ENCODE peak calls at places on chromosomes 13 and 19, in eight cellular contexts. I is stomach, K is endodermal cell, B is ascending aorta, Y is IMR-90, N is upper lobe of left lung, H is neural progenitor cell, J is heart left ventricle. D is an unnamed sample.

GRCh38 chr19:55720801-55721200 is 17.4 kb downstream of the NLRP9 start:
- DNase-seq in H (no peak), B (no peak), Y (no peak), I (no peak), N (no peak), J (no peak), K (no peak), D (no peak)

GRCh38 chr19:7705387-7706187 is 3.7 kb upstream of the FCER2 start:
- DNase-seq in K (no peak), I (peak; percentile 44), Y (no peak), H (no peak), B (no peak), J (peak; percentile 61), N (no peak), D (peak; percentile 76)

GRCh38 chr13:49443327-49443688 is 556 bp downstream of the CAB39L start:
- DNase-seq in N (no peak), Y (peak; percentile 35), H (peak; percentile 48), I (no peak), K (no peak), J (no peak), B (no peak), D (no peak)

GRCh38 chr13:65787087-65787486 is 1443.0 kb downstream of the PCDH9 start:
- DNase-seq in N (no peak), H (no peak), B (no peak), J (no peak), K (no peak), I (no peak), Y (peak; percentile 27), D (no peak)

GRCh38 chr13:84867246-84867645 is 932.0 kb downstream of the SLITRK6 start:
- DNase-seq in I (no peak), N (no peak), H (no peak), B (no peak), K (no peak), J (no peak), Y (no peak), D (no peak)

GRCh38 chr19:57357406-57357805 is 5.9 kb upstream of the TRAPPC2B start:
- DNase-seq in B (no peak), J (no peak), K (no peak), Y (no peak), N (no peak), I (no peak), H (no peak), D (no peak)

GRCh38 chr19:6674868-6675305 is 4.9 kb upstream of the TNFSF14 start:
- DNase-seq in J (peak; percentile 51), I (peak; percentile 59), K (peak; percentile 87), N (no peak), Y (peak; percentile 21), B (peak; percentile 51), H (peak; percentile 62), D (peak; percentile 76)

GRCh38 chr19:18939922-18940775 is 868 bp downstream of the HOMER3 start:
- DNase-seq in J (peak; percentile 56), I (peak; percentile 37), N (peak; percentile 89), B (no peak), K (peak; percentile 81), Y (peak; percentile 46), H (peak; percentile 90), D (peak; percentile 75)

GRCh38 chr13:48801255-48801654 is 147.5 kb downstream of the CYSLTR2 start:
- DNase-seq in I (no peak), Y (peak; percentile 81), N (no peak), B (no peak), K (no peak), H (no peak), J (no peak), D (no peak)

GRCh38 chr19:39917561-39918182 is 16.8 kb downstream of the FCGBP start:
- DNase-seq in K (peak; percentile 36), B (no peak), Y (no peak), I (peak; percentile 13), N (no peak), J (no peak), H (no peak), D (peak; percentile 37)

GRCh38 chr19:11265785-11266236 is 3.5 kb upstream of the DOCK6 start:
- DNase-seq in I (peak; percentile 91), K (no peak), B (no peak), J (no peak), Y (no peak), H (no peak), N (no peak), D (no peak)

GRCh38 chr13:30907167-30907761 is 1.2 kb downstream of the MEDAG start:
- DNase-seq in I (no peak), N (no peak), K (no peak), Y (peak; percentile 51), B (no peak), J (peak; percentile 52), H (no peak), D (no peak)
- H3K27me3 ChIP-seq in I (peaks cover 23% of the 10 kb centered on the region), N (no peaks in the 10 kb centered on the region), K (peaks cover 61% of the 10 kb centered on the region), Y (peaks cover 2% of the 10 kb centered on the region), B (no peaks in the 10 kb centered on the region), J (no peaks in the 10 kb centered on the region), H (no peaks in the 10 kb centered on the region), D (peaks cover 17% of the 10 kb centered on the region)

GRCh38 chr13:94110011-94110410 is 369.5 kb downstream of the DCT start:
- DNase-seq in J (no peak), K (no peak), B (no peak), H (no peak), N (no peak), I (no peak), Y (peak; percentile 17), D (no peak)

GRCh38 chr13:94115054-94115453 is 364.4 kb downstream of the DCT start:
- DNase-seq in K (no peak), J (no peak), Y (no peak), H (no peak), B (no peak), N (no peak), I (no peak), D (no peak)

GRCh38 chr13:94112227-94112626 is 367.3 kb downstream of the DCT start:
- DNase-seq in K (no peak), N (no peak), H (no peak), B (no peak), J (peak; percentile 24), Y (peak; percentile 98), I (no peak), D (no peak)

GRCh38 chr13:94114166-94114565 is 365.3 kb downstream of the DCT start:
- DNase-seq in I (no peak), N (no peak), K (no peak), B (no peak), Y (no peak), J (no peak), H (no peak), D (no peak)

GRCh38 chr13:94112731-94113130 is 366.8 kb downstream of the DCT start:
- DNase-seq in B (no peak), I (no peak), N (no peak), H (no peak), Y (no peak), K (no peak), J (no peak), D (no peak)
- H3K27ac ChIP-seq in B (no peak overlapping the region), I (no peak overlapping the region), N (no peak overlapping the region), H (no peak overlapping the region), Y (no peak overlapping the region), K (no peak overlapping the region), J (no peak overlapping the region), D (no peak overlapping the region)

GRCh38 chr19:45100797-45101196 is 7.8 kb downstream of the PPP1R37 start:
- DNase-seq in Y (peak; percentile 69), B (no peak), I (no peak), N (no peak), J (no peak), H (no peak), K (peak; percentile 39), D (no peak)
- H3K4me1 ChIP-seq in Y (peaks cover 39% of the 10 kb centered on the region), B (peaks cover 6% of the 10 kb centered on the region), I (peaks cover 100% of the 10 kb centered on the region), N (peaks cover 44% of the 10 kb centered on the region), J (peaks cover 33% of the 10 kb centered on the region), H (peaks cover 36% of the 10 kb centered on the region), K (peaks cover 19% of the 10 kb centered on the region), D (peaks cover 56% of the 10 kb centered on the region)

GRCh38 chr13:110887955-110888333 is 26.9 kb downstream of the ANKRD10 start:
- DNase-seq in J (no peak), K (peak; percentile 62), Y (no peak), I (no peak), N (no peak), B (no peak), H (peak; percentile 37), D (no peak)

GRCh38 chr13:110893571-110893970 is 21.3 kb downstream of the ANKRD10 start:
- DNase-seq in I (no peak), K (no peak), N (no peak), H (no peak), J (no peak), B (no peak), Y (no peak), D (no peak)

GRCh38 chr13:110887242-110887954 is 27.5 kb downstream of the ANKRD10 start:
- DNase-seq in B (no peak), I (no peak), H (no peak), N (no peak), K (peak; percentile 58), Y (peak; percentile 40), J (no peak), D (no peak)

GRCh38 chr13:110888390-110888789 is 26.5 kb downstream of the ANKRD10 start:
- DNase-seq in Y (no peak), I (no peak), H (no peak), K (no peak), N (no peak), B (no peak), J (no peak), D (no peak)

DNA sequence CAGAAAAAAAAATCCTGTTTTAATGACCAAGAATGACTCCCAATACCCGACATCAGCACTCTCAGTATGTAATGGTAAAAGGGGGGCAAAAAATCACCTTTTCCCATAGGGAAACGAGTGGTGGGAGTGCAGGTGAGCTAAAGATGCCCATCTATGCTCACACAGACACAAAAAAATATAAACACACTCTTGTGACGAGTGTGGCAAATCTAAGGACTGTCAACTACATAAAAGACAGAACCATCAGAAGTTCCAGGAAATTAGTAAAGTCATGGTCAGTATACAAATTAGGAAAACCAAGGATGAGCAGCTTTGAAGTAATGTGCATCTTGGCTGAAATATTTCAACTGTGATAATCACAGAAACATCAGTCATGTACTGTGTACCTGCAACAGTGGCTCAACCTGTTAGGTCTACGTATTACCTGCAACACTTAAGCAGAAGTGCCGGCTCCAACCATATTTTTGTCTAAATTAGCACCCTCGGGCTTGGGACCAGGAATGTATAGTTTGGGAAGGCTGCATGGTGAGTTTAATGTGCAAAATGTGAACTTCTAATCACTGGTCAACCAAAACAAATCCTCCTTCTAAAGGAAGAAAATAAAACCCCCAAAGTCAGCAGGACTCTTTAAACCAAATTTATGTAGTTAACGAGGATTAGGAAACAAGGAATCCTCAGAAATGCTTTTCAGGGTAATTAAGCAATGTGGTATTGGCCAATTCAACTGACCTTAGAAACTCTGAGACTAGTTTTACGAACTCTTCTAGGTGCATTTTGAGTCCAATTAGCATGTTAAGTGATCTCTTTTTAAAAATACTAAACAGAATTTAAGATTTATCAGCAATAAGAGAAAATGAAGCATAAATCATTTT is 24.4 kb downstream of the ANKRD10 start:
- DNase-seq in B (no peak), Y (no peak), H (no peak), I (no peak), N (no peak), J (no peak), K (no peak), D (no peak)
- H3K27me3 ChIP-seq in B (no peaks in the 10 kb centered on the region), Y (no peaks in the 10 kb centered on the region), H (no peaks in the 10 kb centered on the region), I (no peaks in the 10 kb centered on the region), N (no peaks in the 10 kb centered on the region), J (no peaks in the 10 kb centered on the region), K (no peaks in the 10 kb centered on the region), D (no peaks in the 10 kb centered on the region)

D was measured in upper lobe of right lung.